ENCODE peak calls at places on chromosomes 5 and 9, in ten cellular contexts. R is prostate gland, B is A549, S is body of pancreas, X is K562, F is ovary, A is HepG2, Q is Peyer's patch, V is H1, W is uterus. Y is an unnamed sample.

GRCh38 chr5:80369521-80369920 is 38.3 kb upstream of the ZFYVE16 start:
- DNase-seq in F (no peak), S (no peak), X (no peak), W (no peak), V (no peak), B (no peak), A (no peak), Q (no peak), R (no peak), Y (no peak)

GRCh38 chr9:110156902-110157301 is 51.1 kb downstream of the C9orf152 start:
- DNase-seq in X (no peak), Q (peak; percentile 60), A (no peak), B (no peak), F (no peak), V (no peak), W (no peak), R (no peak), S (no peak), Y (no peak)

GRCh38 chr5:38853753-38854470 is 8.1 kb downstream of the OSMR start:
- DNase-seq in W (no peak), X (no peak), B (peak; percentile 35), S (no peak), R (no peak), Q (no peak), F (no peak), A (no peak), V (no peak), Y (no peak)

GRCh38 chr5:126139086-126139485 is 284.1 kb upstream of the GRAMD2B start:
- DNase-seq in A (no peak), B (no peak), Q (no peak), S (no peak), V (no peak), F (no peak), W (no peak), R (no peak), X (no peak), Y (no peak)

GRCh38 chr9:72476617-72477375 is 44.6 kb upstream of the TMC1 start:
- DNase-seq in W (no peak), V (no peak), S (peak; percentile 30), R (peak; percentile 45), A (peak; percentile 63), X (peak; percentile 34), B (peak; percentile 64), Q (peak; percentile 85), F (no peak), Y (no peak)

GRCh38 chr5:122565331-122565730 is 209.5 kb upstream of the SNX2 start:
- DNase-seq in W (no peak), B (no peak), V (no peak), A (no peak), F (no peak), S (no peak), R (no peak), Q (no peak), X (no peak), Y (no peak)

GRCh38 chr5:145938699-145939531 is 2.5 kb downstream of the SH3RF2 start:
- DNase-seq in X (no peak), R (no peak), Q (no peak), S (no peak), V (no peak), F (no peak), A (no peak), B (no peak), W (no peak), Y (no peak)

GRCh38 chr5:36090033-36090432 is 23.4 kb upstream of the UGT3A2 start:
- DNase-seq in R (no peak), V (peak; percentile 60), F (no peak), W (no peak), Q (peak; percentile 53), X (no peak), A (peak; percentile 30), B (no peak), S (no peak), Y (no peak)

GRCh38 chr9:135188681-135189151 is 101.2 kb downstream of the OLFM1 start:
- DNase-seq in V (no peak), A (no peak), W (no peak), B (no peak), Q (no peak), R (no peak), F (no peak), S (no peak), X (no peak), Y (no peak)

GRCh38 chr5:145975361-145976066 is 39.1 kb downstream of the SH3RF2 start:
- DNase-seq in R (no peak), A (peak; percentile 93), S (peak; percentile 42), B (no peak), X (no peak), F (no peak), Q (no peak), W (no peak), V (no peak), Y (no peak)

GRCh38 chr9:5493597-5494511 is 16.5 kb upstream of the PDCD1LG2 start:
- DNase-seq in F (no peak), V (no peak), R (no peak), A (no peak), B (no peak), X (peak; percentile 21), S (no peak), W (no peak), Q (peak; percentile 55), Y (no peak)

GRCh38 chr5:609088-609370 is 3.1 kb upstream of the CEP72 start:
- DNase-seq in V (no peak), A (no peak), F (no peak), R (no peak), Q (no peak), B (no peak), W (no peak), S (no peak), X (no peak), Y (no peak)

GRCh38 chr9:86943223-86943870 is 4.0 kb downstream of the GAS1 start:
- DNase-seq in W (no peak), F (no peak), A (peak; percentile 33), S (peak; percentile 85), R (no peak), Q (no peak), B (no peak), V (no peak), X (no peak), Y (no peak)

GRCh38 chr5:96931605-96932004 is 4.3 kb upstream of the LNPEP start:
- DNase-seq in W (no peak), A (no peak), V (no peak), Q (no peak), S (no peak), X (no peak), R (no peak), B (no peak), F (no peak), Y (no peak)
- TF ChIP-seq POLR2A in W (no peak), A (no peak), V (no peak), Q (no peak), S (no peak), X (no peak), R (no peak), B (no peak), F (no peak), Y (no peak)

GRCh38 chr5:11372191-11372590 is 532.1 kb downstream of the CTNND2 start:
- DNase-seq in X (no peak), W (no peak), Q (no peak), B (no peak), V (no peak), R (no peak), F (no peak), S (no peak), A (no peak), Y (no peak)

GRCh38 chr5:11378462-11378861 is 525.8 kb downstream of the CTNND2 start:
- DNase-seq in W (no peak), B (no peak), F (no peak), Q (no peak), V (no peak), S (no peak), A (no peak), X (no peak), R (no peak), Y (no peak)

GRCh38 chr5:11383506-11384095 is 520.6 kb downstream of the CTNND2 start:
- DNase-seq in X (no peak), S (no peak), F (no peak), W (no peak), B (no peak), V (no peak), A (no peak), R (no peak), Q (no peak), Y (no peak)

DNA sequence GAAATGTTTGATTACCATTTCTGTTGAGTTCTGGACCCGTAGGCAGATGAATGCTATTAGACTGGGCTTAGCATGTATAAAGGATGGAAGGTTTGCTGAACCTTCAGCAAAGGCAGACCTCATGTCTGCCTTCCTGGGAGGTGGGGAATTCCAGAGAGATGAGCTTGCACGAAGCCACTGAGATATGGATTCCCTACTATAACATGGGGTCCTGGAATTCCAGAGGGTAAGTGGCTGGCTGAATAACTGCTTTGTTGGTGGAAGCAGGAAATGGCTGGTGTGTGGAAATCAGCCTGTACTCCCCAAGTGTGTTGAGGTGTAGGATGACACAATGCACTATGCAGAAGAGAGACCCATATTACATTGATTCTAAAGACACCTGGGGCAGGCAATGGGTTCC is 526.4 kb downstream of the CTNND2 start:
- DNase-seq in A (no peak), V (no peak), R (no peak), X (no peak), Q (no peak), F (no peak), B (no peak), W (no peak), S (no peak), Y (no peak)
- H3K27ac ChIP-seq in A (no peak overlapping the region), V (no peak overlapping the region), R (no peak overlapping the region), X (no peak overlapping the region), Q (no peak overlapping the region), F (no peak overlapping the region), B (no peak overlapping the region), W (no peak overlapping the region), S (no peak overlapping the region), Y (no peak overlapping the region)

GRCh38 chr9:97038909-97039781 is at the start of gene CTSV:
- DNase-seq in B (peak; percentile 92), X (peak; percentile 97), V (peak; percentile 96), W (peak; percentile 73), R (peak; percentile 91), F (peak; percentile 13), A (peak; percentile 71), S (peak; percentile 95), Q (peak; percentile 92), Y (peak; percentile 84)
- TF ChIP-seq POLR2A in B (peak; percentile 53), X (no peak), V (peak; percentile 89), W (peak; percentile 44), R (peak; percentile 79), F (no peak), A (peak; percentile 64), S (peak; percentile 54), Q (peak; percentile 44), Y (no peak)

DNA sequence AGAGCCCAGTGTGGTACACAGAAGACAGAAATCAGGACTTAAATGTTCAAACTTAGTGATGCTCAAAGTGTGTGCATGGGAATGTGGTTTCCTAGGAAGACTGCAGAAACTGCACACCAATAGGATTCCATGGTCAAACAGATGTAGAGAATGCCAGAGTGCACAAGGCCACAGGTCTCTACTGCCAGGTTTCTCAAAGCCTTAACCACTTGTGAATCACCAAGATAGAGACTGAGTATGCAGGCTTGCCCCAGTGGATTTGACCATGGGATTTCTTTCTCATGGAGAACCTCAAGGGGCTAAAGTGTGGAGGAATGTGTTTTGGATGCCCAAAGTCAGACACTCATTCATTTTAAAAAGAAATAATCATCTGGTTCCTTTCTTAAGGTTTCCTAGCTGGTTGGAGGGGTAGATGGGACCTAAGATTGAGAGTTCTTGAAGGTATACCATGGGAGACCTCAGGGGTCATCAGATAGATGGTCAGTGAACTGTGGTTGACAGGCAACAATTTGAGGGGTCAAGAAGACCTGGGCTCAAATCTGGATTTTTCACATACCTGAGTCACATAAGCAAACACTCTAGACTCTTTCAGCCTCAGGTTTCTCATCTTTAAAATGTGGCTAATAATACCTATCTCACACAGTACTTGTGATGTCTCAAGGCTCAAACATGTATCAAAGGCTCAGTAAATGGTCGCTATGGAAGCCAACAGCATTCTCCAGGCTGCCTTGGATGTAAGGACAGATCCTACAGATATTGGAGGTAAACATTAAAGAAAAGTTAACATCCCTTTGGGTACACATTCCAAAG is 81.1 kb downstream of the BOD1 start:
- DNase-seq in A (no peak), Q (no peak), X (no peak), B (no peak), V (no peak), R (no peak), F (no peak), W (no peak), S (no peak), Y (no peak)
- H3K27ac ChIP-seq in A (no peak overlapping the region), Q (no peak overlapping the region), X (no peak overlapping the region), B (no peak overlapping the region), V (no peak overlapping the region), R (no peak overlapping the region), F (no peak overlapping the region), W (no peak overlapping the region), S (no peak overlapping the region), Y (peak overlapping the region; percentile 20)